ENCODE peak calls at places on chromosomes 1 and 21, in ten cellular contexts. B is Right ventricle myocardium superior; H is ureter; M is NCI-H526; L is tibial nerve; V is KBM-7; J is stimulated activated CD8-positive, alpha-beta memory T cell treated with anti-CD3 and anti-CD28 coated beads, Interleukin-15, amount 100 ng/mL, for 4 hours; O is bronchial epithelial cell; G is fibroblast of pulmonary artery; S is stimulated activated CD4-positive, alpha-beta T cell treated with anti-CD3 and anti-CD28 coated beads, Interleukin-12 subunit alpha, Interleukin-12 subunit beta, amount 100 ng/mL, for 48 hours. U is an unnamed sample.

GRCh38 chr1:60425528-60425927 is 352.0 kb upstream of the C1orf87 start:
- DNase-seq in V (peak), S (no peak), H (no peak), O (peak), J (no peak), G (peak), M (no peak), B (no peak), L (no peak), U (no peak)

GRCh38 chr1:53503433-53503925 is 44.3 kb downstream of the DMRTB1 start:
- DNase-seq in O (no peak), M (no peak), J (no peak), L (no peak), H (no peak), B (no peak), S (no peak), G (no peak), V (no peak), U (no peak)

GRCh38 chr1:12336436-12336835 is 106.6 kb downstream of the VPS13D start:
- DNase-seq in M (no peak), B (no peak), L (no peak), J (no peak), S (no peak), H (no peak), G (peak), O (no peak), V (no peak), U (no peak)

GRCh38 chr1:66371233-66372005 is 162.5 kb upstream of the SGIP1 start:
- DNase-seq in J (no peak), H (no peak), B (peak), G (peak), L (no peak), S (no peak), V (no peak), O (peak), M (no peak), U (no peak)

GRCh38 chr1:29236993-29237905 is 927 bp downstream of the PTPRU start:
- DNase-seq in H (peak), O (peak), J (no peak), L (peak), B (peak), S (no peak), V (peak), M (no peak), G (peak), U (no peak)

GRCh38 chr1:95650631-95651030 is 416.6 kb downstream of the RWDD3 start:
- DNase-seq in B (no peak), S (no peak), V (no peak), O (peak), J (no peak), L (no peak), G (no peak), H (no peak), M (peak), U (no peak)

GRCh38 chr1:99855914-99856450 is 5.8 kb downstream of the AGL start:
- DNase-seq in B (no peak), O (peak), L (no peak), H (no peak), S (no peak), V (no peak), G (no peak), M (no peak), J (no peak), U (no peak)

GRCh38 chr1:33111965-33112364 is 31.0 kb downstream of the AZIN2 start:
- DNase-seq in L (no peak), J (no peak), S (no peak), V (no peak), O (peak), B (no peak), H (peak), G (peak), M (peak), U (no peak)

GRCh38 chr21:26554365-26554764 is 18.7 kb downstream of the CYYR1 start:
- DNase-seq in J (no peak), L (no peak), O (no peak), H (no peak), V (no peak), S (no peak), B (no peak), G (no peak), M (no peak), U (no peak)

GRCh38 chr1:208203127-208203847 is 40.9 kb downstream of the PLXNA2 start:
- DNase-seq in M (peak), S (no peak), V (no peak), J (no peak), L (peak), O (peak), B (peak), G (peak), H (no peak), U (peak)

GRCh38 chr1:145961425-145962156 is 2.8 kb downstream of the ANKRD34A start:
- DNase-seq in S (no peak), L (no peak), V (no peak), O (no peak), G (no peak), M (peak), J (no peak), H (no peak), B (peak), U (peak)

GRCh38 chr1:28326505-28326904 is 2.3 kb upstream of the MED18 start:
- DNase-seq in B (no peak), M (no peak), O (no peak), S (no peak), H (no peak), L (no peak), V (no peak), J (no peak), G (no peak), U (no peak)

GRCh38 chr1:19665044-19665455 is 375 bp downstream of the HTR6 start:
- DNase-seq in V (no peak), B (no peak), M (no peak), O (no peak), J (no peak), H (no peak), G (no peak), S (no peak), L (no peak), U (no peak)

GRCh38 chr1:27999055-27999454 is 39.3 kb downstream of the XKR8 start:
- DNase-seq in G (no peak), S (no peak), M (no peak), V (no peak), L (no peak), H (no peak), B (no peak), J (no peak), O (no peak), U (no peak)

GRCh38 chr1:42142894-42143675 is 10.1 kb upstream of the GUCA2B start:
- DNase-seq in J (no peak), B (no peak), G (no peak), S (no peak), L (no peak), M (no peak), H (no peak), V (peak), O (peak), U (no peak)

GRCh38 chr21:14453339-14453738 is 70.4 kb upstream of the HSPA13 start:
- DNase-seq in J (no peak), G (no peak), B (no peak), H (no peak), M (no peak), L (no peak), O (no peak), V (peak), S (peak), U (no peak)

GRCh38 chr1:53548031-53548491 is 88.9 kb downstream of the DMRTB1 start:
- DNase-seq in V (no peak), H (no peak), J (no peak), L (no peak), B (peak), M (no peak), S (no peak), G (no peak), O (no peak), U (no peak)

GRCh38 chr1:248670003-248670402 is 14.7 kb upstream of the OR2T27 start:
- DNase-seq in G (no peak), B (no peak), H (no peak), L (no peak), S (no peak), M (no peak), J (no peak), V (peak), O (no peak), U (no peak)

GRCh38 chr1:147073062-147073432 is 99.2 kb downstream of the PRKAB2 start:
- DNase-seq in L (no peak), B (no peak), O (no peak), J (no peak), M (no peak), V (no peak), G (no peak), S (no peak), H (no peak), U (no peak)

GRCh38 chr1:78619029-78619428 is 1.2 kb upstream of the IFI44L start:
- DNase-seq in L (no peak), M (no peak), O (no peak), H (no peak), S (no peak), G (no peak), J (no peak), B (no peak), V (no peak), U (no peak)

GRCh38 chr1:182149411-182149965 is 88.0 kb upstream of the ZNF648 start:
- DNase-seq in O (peak), J (no peak), H (no peak), L (peak), V (peak), G (peak), B (peak), S (no peak), M (no peak), U (peak)

GRCh38 chr1:208997726-208998312 is 585.7 kb upstream of the CAMK1G start:
- DNase-seq in O (peak), J (no peak), V (no peak), M (no peak), G (peak), B (no peak), L (no peak), H (no peak), S (no peak), U (no peak)

GRCh38 chr1:70387507-70387906 is 23.6 kb upstream of the CTH start:
- DNase-seq in G (no peak), V (no peak), S (no peak), O (no peak), B (no peak), M (no peak), J (no peak), H (no peak), L (no peak), U (no peak)

GRCh38 chr1:99552215-99552614 is 93.7 kb upstream of the PALMD start:
- DNase-seq in J (no peak), L (no peak), S (no peak), G (no peak), H (no peak), B (no peak), O (no peak), V (no peak), M (no peak), U (no peak)

GRCh38 chr1:173870252-173871075 is 2.3 kb downstream of the ZBTB37 start:
- DNase-seq in L (no peak), S (no peak), G (no peak), J (no peak), M (no peak), O (no peak), B (no peak), V (peak), H (no peak), U (peak)

GRCh38 chr21:36491191-36491916 is 11.4 kb upstream of the CLDN14 start:
- DNase-seq in S (no peak), V (no peak), L (no peak), H (no peak), M (peak), G (no peak), J (no peak), O (no peak), B (no peak), U (no peak)

GRCh38 chr1:192668434-192668983 is 32.6 kb downstream of the RGS13 start:
- DNase-seq in J (no peak), M (no peak), H (no peak), S (no peak), B (no peak), G (no peak), O (peak), V (no peak), L (no peak), U (no peak)

GRCh38 chr1:58986996-58987767 is 203.3 kb upstream of the JUN start:
- DNase-seq in V (no peak), G (no peak), J (no peak), O (no peak), B (no peak), H (no peak), L (no peak), S (no peak), M (no peak), U (no peak)

GRCh38 chr1:216270086-216270773 is 153.0 kb downstream of the USH2A start:
- DNase-seq in V (no peak), J (no peak), M (no peak), B (no peak), S (no peak), O (no peak), G (no peak), L (no peak), H (no peak), U (no peak)

GRCh38 chr1:235073331-235073967 is 55.2 kb downstream of the TOMM20 start:
- DNase-seq in O (peak), B (peak), J (no peak), L (no peak), V (no peak), M (no peak), G (no peak), H (peak), S (no peak), U (no peak)

GRCh38 chr21:16842716-16843115 is 670.1 kb upstream of the CXADR start:
- DNase-seq in H (no peak), V (no peak), G (no peak), B (no peak), S (no peak), M (peak), O (no peak), J (no peak), L (no peak), U (no peak)

GRCh38 chr1:63821650-63822049 is 47.8 kb downstream of the ROR1 start:
- DNase-seq in J (no peak), B (no peak), O (peak), M (no peak), S (no peak), H (no peak), V (no peak), L (no peak), G (peak), U (no peak)

GRCh38 chr1:220918285-220918951 is 39.2 kb downstream of the HLX start:
- DNase-seq in L (no peak), H (no peak), V (no peak), M (peak), O (no peak), G (no peak), B (no peak), S (no peak), J (no peak), U (no peak)